ENCODE peak calls at places on chromosome 5, in eight cellular contexts. U is HEK293T, W is BJ, K is cardiac fibroblast, M is HT1080, Z is right lobe of liver, L is cardiac muscle cell, J is mesothelial cell of epicardium. Q is an unnamed sample.

GRCh38 chr5:115349001-115349817 is 52.8 kb upstream of the CCDC112 start:
- DNase-seq in L (no peak), M (peak), U (no peak), W (peak), J (no peak), K (peak), Z (peak), Q (peak)

GRCh38 chr5:137264573-137264972 is 234.6 kb downstream of the SPOCK1 start:
- DNase-seq in M (peak), U (no peak), K (peak), L (peak), Z (no peak), J (no peak), W (peak), Q (peak)

GRCh38 chr5:91956738-91957137 is 573.6 kb upstream of the ARRDC3 start:
- DNase-seq in W (no peak), K (no peak), L (peak), U (no peak), J (no peak), M (no peak), Z (no peak), Q (no peak)

GRCh38 chr5:173331956-173332479 is 3.8 kb upstream of the STC2 start:
- DNase-seq in U (peak), Z (peak), M (peak), W (no peak), K (peak), L (peak), J (peak), Q (peak)

GRCh38 chr5:158695595-158696330 is 404.0 kb downstream of the EBF1 start:
- DNase-seq in W (peak), K (peak), J (peak), Z (peak), U (peak), L (peak), M (peak), Q (peak)

GRCh38 chr5:147855774-147856069 is 22.8 kb upstream of the SCGB3A2 start:
- DNase-seq in U (no peak), L (no peak), K (no peak), W (no peak), M (no peak), J (no peak), Z (no peak), Q (no peak)

GRCh38 chr5:73183491-73183891 is 10.5 kb downstream of the TMEM174 start:
- DNase-seq in J (no peak), W (no peak), U (no peak), L (no peak), K (no peak), Z (no peak), M (no peak), Q (no peak)

GRCh38 chr5:128035689-128036088 is 47.9 kb upstream of the SLC12A2 start:
- DNase-seq in L (peak), M (no peak), Z (no peak), J (no peak), W (no peak), U (peak), K (no peak), Q (peak)

GRCh38 chr5:58606064-58606463 is 23.2 kb downstream of the RAB3C start:
- DNase-seq in U (no peak), J (no peak), M (no peak), K (no peak), W (no peak), Z (no peak), L (no peak), Q (no peak)

GRCh38 chr5:90881626-90882150 is 323.1 kb downstream of the ADGRV1 start:
- DNase-seq in J (no peak), M (no peak), W (no peak), K (no peak), U (no peak), L (no peak), Z (no peak), Q (no peak)

GRCh38 chr5:9173281-9174048 is 372.4 kb downstream of the SEMA5A start:
- DNase-seq in J (no peak), L (no peak), W (peak), K (peak), M (peak), Z (no peak), U (no peak), Q (peak)

GRCh38 chr5:127206320-127207113 is 84.1 kb upstream of the MEGF10 start:
- DNase-seq in L (no peak), Z (no peak), J (no peak), K (peak), U (no peak), M (peak), W (no peak), Q (peak)

GRCh38 chr5:103465891-103466290 is 96.7 kb downstream of the NUDT12 start:
- DNase-seq in W (no peak), L (no peak), U (no peak), J (no peak), Z (no peak), K (peak), M (no peak), Q (no peak)

GRCh38 chr5:137743031-137743640 is 7.2 kb upstream of the KLHL3 start:
- DNase-seq in Z (peak), J (no peak), W (no peak), K (peak), U (peak), M (peak), L (peak), Q (peak)

GRCh38 chr5:175809531-175810121 is 61.8 kb upstream of the CPLX2 start:
- DNase-seq in U (no peak), K (peak), L (no peak), M (peak), Z (no peak), J (no peak), W (peak), Q (peak)

GRCh38 chr5:177984565-177985166 is 11.4 kb downstream of the PROP1 start:
- DNase-seq in L (no peak), J (no peak), Z (no peak), W (no peak), K (no peak), U (no peak), M (no peak), Q (no peak)

GRCh38 chr5:876398-877365 is 15.9 kb downstream of the BRD9 start:
- DNase-seq in Z (no peak), K (no peak), W (no peak), M (no peak), U (no peak), J (no peak), L (no peak), Q (no peak)

GRCh38 chr5:178407646-178408045 is 175.0 kb upstream of the PHYKPL start:
- DNase-seq in L (no peak), J (no peak), U (no peak), M (no peak), K (no peak), Z (no peak), W (no peak), Q (no peak)

GRCh38 chr5:2670856-2671404 is 80.5 kb downstream of the IRX2 start:
- DNase-seq in K (no peak), J (no peak), M (no peak), W (no peak), U (no peak), Z (no peak), L (no peak), Q (no peak)

GRCh38 chr5:148214665-148215064 is 11.8 kb downstream of the SPINK6 start:
- DNase-seq in W (no peak), L (no peak), U (no peak), Z (no peak), M (no peak), J (no peak), K (peak), Q (no peak)

GRCh38 chr5:96712100-96712746 is 50.0 kb downstream of the CAST start:
- DNase-seq in U (no peak), K (no peak), L (no peak), M (no peak), Z (no peak), W (no peak), J (no peak), Q (no peak)

GRCh38 chr5:39639618-39640078 is 214.9 kb upstream of the DAB2 start:
- DNase-seq in L (no peak), K (no peak), J (no peak), U (no peak), W (no peak), Z (no peak), M (peak), Q (peak)

GRCh38 chr5:133605323-133605722 is 7.0 kb downstream of the FSTL4 start:
- DNase-seq in M (no peak), U (no peak), K (no peak), L (no peak), Z (no peak), J (no peak), W (no peak), Q (no peak)

GRCh38 chr5:3329427-3329826 is 266.2 kb upstream of the IRX1 start:
- DNase-seq in M (peak), Z (no peak), U (no peak), L (no peak), K (no peak), J (no peak), W (no peak), Q (no peak)

GRCh38 chr5:45796959-45797553 is 100.9 kb upstream of the HCN1 start:
- DNase-seq in J (no peak), L (peak), K (no peak), W (no peak), Z (no peak), U (no peak), M (no peak), Q (no peak)

GRCh38 chr5:1255081-1255561 is 29.9 kb downstream of the SLC6A18 start:
- DNase-seq in L (no peak), Z (no peak), M (no peak), K (no peak), W (no peak), U (no peak), J (no peak), Q (no peak)

GRCh38 chr5:53263151-53263550 is 153.6 kb upstream of the MOCS2 start:
- DNase-seq in U (no peak), L (no peak), K (peak), M (no peak), J (no peak), Z (no peak), W (no peak), Q (no peak)

GRCh38 chr5:129114539-129115193 is 20.1 kb downstream of the ISOC1 start:
- DNase-seq in M (no peak), W (no peak), K (no peak), U (no peak), J (no peak), Z (no peak), L (no peak), Q (no peak)

GRCh38 chr5:75335952-75336624 is 932 bp upstream of the HMGCR start:
- DNase-seq in M (peak), U (peak), Z (peak), K (peak), W (peak), J (no peak), L (peak), Q (peak)

Q was measured in myocyte.